ENCODE peak calls at places on chromosomes 13 and 19, in seven cellular contexts. S is fibroblast of pulmonary artery; K is SK-N-SH; W is HepG2; U is heart right ventricle; D is CD8-positive, alpha-beta T cell; G is naive thymus-derived CD4-positive, alpha-beta T cell. Q is an unnamed sample.

GRCh38 chr19:33232656-33233055 is 7.0 kb upstream of the SLC7A10 start:
- DNase-seq in K (no peak), S (no peak), U (no peak), D (no peak), W (no peak), G (no peak), Q (no peak)

GRCh38 chr13:57632276-57633140 is 964 bp downstream of the PCDH17 start:
- DNase-seq in S (peak), W (no peak), K (peak), D (no peak), G (no peak), U (peak), Q (no peak)

GRCh38 chr13:25415196-25415595 is 43.4 kb downstream of the ATP8A2 start:
- DNase-seq in S (no peak), U (no peak), D (no peak), K (no peak), G (no peak), W (no peak), Q (no peak)

GRCh38 chr13:112329376-112329775 is 46.8 kb upstream of the SPACA7 start:
- DNase-seq in K (no peak), S (no peak), W (no peak), D (no peak), U (no peak), G (no peak), Q (no peak)

GRCh38 chr19:35557539-35558399 is 5.7 kb downstream of the ATP4A start:
- DNase-seq in G (peak), K (peak), D (peak), S (peak), U (peak), W (no peak), Q (peak)

GRCh38 chr13:24097667-24098066 is 62.9 kb upstream of the SPATA13 start:
- DNase-seq in U (no peak), G (no peak), W (no peak), S (no peak), D (no peak), K (no peak), Q (no peak)

GRCh38 chr13:40172878-40173277 is 493.6 kb downstream of the FOXO1 start:
- DNase-seq in K (peak), S (no peak), W (no peak), U (no peak), G (no peak), D (no peak), Q (no peak)

GRCh38 chr13:43132911-43133310 is 109.5 kb downstream of the DNAJC15 start:
- DNase-seq in D (no peak), K (no peak), W (no peak), U (no peak), S (no peak), G (no peak), Q (no peak)

GRCh38 chr19:49855676-49856573 is 5.0 kb downstream of the PTOV1 start:
- DNase-seq in D (no peak), G (no peak), W (no peak), K (peak), S (no peak), U (no peak), Q (no peak)

GRCh38 chr19:46409146-46409545 is 4.2 kb downstream of the CCDC8 start:
- DNase-seq in D (no peak), S (no peak), U (no peak), K (no peak), W (no peak), G (no peak), Q (no peak)

GRCh38 chr19:46407891-46408426 is 5.4 kb downstream of the CCDC8 start:
- DNase-seq in S (no peak), W (no peak), K (no peak), U (no peak), D (no peak), G (no peak), Q (no peak)

GRCh38 chr19:46411088-46412033 is 2.0 kb downstream of the CCDC8 start:
- DNase-seq in W (no peak), S (no peak), K (no peak), G (no peak), U (no peak), D (no peak), Q (no peak)

GRCh38 chr19:46410205-46411087 is 2.9 kb downstream of the CCDC8 start:
- DNase-seq in K (no peak), S (no peak), U (no peak), G (no peak), W (no peak), D (no peak), Q (no peak)

GRCh38 chr19:46408611-46409039 is 4.7 kb downstream of the CCDC8 start:
- DNase-seq in G (no peak), K (no peak), D (no peak), S (peak), U (peak), W (peak), Q (peak)
- H3K4me3 ChIP-seq in G (no peak), K (no peak), D (no peak), S (no peak), U (peak), W (peak), Q (no peak)

GRCh38 chr13:66660013-66660804 is 569.9 kb downstream of the PCDH9 start:
- DNase-seq in D (no peak), S (peak), W (no peak), G (no peak), K (no peak), U (no peak), Q (no peak)
- H3K4me3 ChIP-seq in D (no peak), S (peak), W (no peak), G (no peak), K (no peak), U (no peak), Q (no peak)

DNA sequence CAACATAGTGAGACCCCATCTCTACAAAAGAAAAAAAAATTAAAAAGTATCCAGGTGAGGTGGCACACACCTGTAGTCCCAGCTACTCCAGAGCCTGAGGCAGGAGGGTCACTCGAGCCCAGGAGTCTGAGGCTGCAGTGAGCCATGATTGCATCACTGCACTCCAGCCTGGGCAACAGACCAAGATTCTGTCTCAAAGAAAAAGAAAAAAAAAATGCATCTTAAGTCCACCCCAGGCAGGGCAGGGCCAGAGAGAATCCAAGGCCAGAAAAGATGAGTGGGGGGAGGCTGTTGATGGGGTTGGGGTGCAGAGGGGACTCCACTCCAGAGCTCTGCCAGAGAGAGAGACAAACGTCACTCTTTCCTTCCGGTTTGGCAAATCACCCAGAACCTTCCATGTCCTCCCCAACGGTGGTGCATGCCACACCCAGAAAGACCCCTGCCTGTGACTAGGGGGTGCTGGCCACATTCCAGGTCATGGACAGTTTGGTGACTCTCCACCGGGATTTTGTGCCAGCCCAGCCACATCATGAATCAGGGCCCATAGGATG is 431 bp downstream of the FUT3 start:
- DNase-seq in S (peak), D (no peak), K (peak), G (no peak), W (no peak), U (no peak), Q (peak)
- H3K4me3 ChIP-seq in S (no peak), D (no peak), K (no peak), G (no peak), W (no peak), U (no peak), Q (peak)

GRCh38 chr19:3046621-3047306 is 15.5 kb downstream of the TLE5 start:
- DNase-seq in G (no peak), U (peak), S (peak), K (peak), D (no peak), W (no peak), Q (no peak)
- H3K4me3 ChIP-seq in G (no peak), U (peak), S (no peak), K (peak), D (peak), W (no peak), Q (no peak)

GRCh38 chr19:37079238-37079637 is 1.0 kb downstream of the ZNF420 start:
- DNase-seq in S (no peak), K (no peak), U (no peak), D (no peak), W (no peak), G (no peak), Q (no peak)
- H3K4me3 ChIP-seq in S (peak), K (peak), U (peak), D (peak), W (peak), G (peak), Q (no peak)